ENCODE peak calls at places on chromosomes 2 and 18, in nine cellular contexts. O is A549, P is lower leg skin, G is HCT116, C is breast epithelium, M is sigmoid colon, X is stomach, I is GM12891, T is body of pancreas. Q is an unnamed sample.

GRCh38 chr2:164644036-164644700 is 22.9 kb upstream of the GRB14 start:
- DNase-seq in T (no peak), O (no peak), I (no peak), G (no peak), M (no peak), X (no peak), C (no peak), P (no peak), Q (no peak)

GRCh38 chr2:54411801-54412354 is 44.2 kb upstream of the SPTBN1 start:
- DNase-seq in O (no peak), G (no peak), P (no peak), T (no peak), C (no peak), M (no peak), X (no peak), I (no peak), Q (no peak)

GRCh38 chr2:67243919-67244318 is 153.2 kb upstream of the ETAA1 start:
- DNase-seq in G (no peak), I (no peak), O (no peak), T (no peak), P (no peak), C (no peak), M (no peak), X (no peak), Q (no peak)

GRCh38 chr18:25164837-25165791 is 186.9 kb downstream of the ZNF521 start:
- DNase-seq in O (no peak), C (no peak), T (no peak), P (peak), I (peak), G (no peak), X (no peak), M (no peak), Q (peak)

GRCh38 chr2:46007412-46007811 is 289.8 kb upstream of the EPAS1 start:
- DNase-seq in G (no peak), X (no peak), P (no peak), C (no peak), M (no peak), T (no peak), I (no peak), O (no peak), Q (no peak)

GRCh38 chr2:170818294-170819104 is 1.8 kb downstream of the GAD1 start:
- DNase-seq in C (no peak), X (no peak), P (peak), G (no peak), T (no peak), M (no peak), I (no peak), O (no peak), Q (peak)

GRCh38 chr2:38528008-38528442 is 74.7 kb downstream of the HNRNPLL start:
- DNase-seq in I (no peak), X (no peak), C (no peak), T (no peak), P (no peak), G (no peak), M (no peak), O (peak), Q (peak)

GRCh38 chr2:70978388-70979357 is at the start of gene ANKRD53:
- DNase-seq in P (peak), M (peak), G (no peak), T (peak), X (peak), O (no peak), I (peak), C (peak), Q (peak)

GRCh38 chr2:84700006-84700405 is 180.9 kb downstream of the TRABD2A start:
- DNase-seq in T (no peak), O (no peak), G (no peak), C (no peak), M (no peak), X (no peak), I (no peak), P (no peak), Q (no peak)

GRCh38 chr2:96537066-96537733 is 648 bp downstream of the ARID5A start:
- DNase-seq in T (peak), G (no peak), X (peak), C (no peak), O (no peak), M (peak), I (peak), P (peak), Q (peak)

GRCh38 chr2:176428943-176429469 is 159.8 kb downstream of the MTX2 start:
- DNase-seq in O (no peak), C (no peak), T (no peak), I (no peak), X (no peak), P (no peak), M (no peak), G (no peak), Q (no peak)

GRCh38 chr2:238913931-238914647 is 66.2 kb downstream of the TWIST2 start:
- DNase-seq in C (peak), O (no peak), P (peak), I (no peak), M (peak), X (no peak), T (peak), G (no peak), Q (no peak)

GRCh38 chr2:236131073-236131692 is 37.0 kb downstream of the GBX2 start:
- DNase-seq in P (no peak), X (no peak), O (no peak), I (no peak), M (no peak), G (no peak), T (no peak), C (peak), Q (no peak)

GRCh38 chr2:222238072-222238471 is 60.7 kb downstream of the PAX3 start:
- DNase-seq in I (no peak), M (no peak), O (no peak), C (no peak), T (no peak), X (no peak), P (no peak), G (no peak), Q (no peak)

GRCh38 chr2:31267437-31268120 is 33.6 kb downstream of the EHD3 start:
- DNase-seq in T (no peak), O (no peak), P (no peak), G (no peak), C (no peak), M (no peak), X (no peak), I (no peak), Q (no peak)

GRCh38 chr2:126932529-126932928 is 33.8 kb downstream of the TEX51 start:
- DNase-seq in M (no peak), O (no peak), X (no peak), P (no peak), G (no peak), T (no peak), C (no peak), I (no peak), Q (no peak)

GRCh38 chr2:187050409-187050998 is 201.5 kb upstream of the ZSWIM2 start:
- DNase-seq in M (no peak), G (no peak), C (no peak), O (no peak), X (no peak), I (no peak), T (no peak), P (no peak), Q (no peak)

GRCh38 chr2:156892449-156893335 is 364.8 kb upstream of the GALNT5 start:
- DNase-seq in I (no peak), M (no peak), X (no peak), G (peak), O (peak), P (no peak), T (peak), C (no peak), Q (peak)

GRCh38 chr2:181146171-181146570 is 165.8 kb downstream of the UBE2E3 start:
- DNase-seq in T (no peak), M (no peak), P (no peak), O (no peak), I (no peak), X (no peak), C (no peak), G (no peak), Q (no peak)

GRCh38 chr2:85785871-85786270 is 32.1 kb downstream of the ATOH8 start:
- DNase-seq in G (no peak), I (no peak), M (peak), O (no peak), C (no peak), P (peak), X (no peak), T (no peak), Q (no peak)

GRCh38 chr18:49966090-49966489 is 152.8 kb upstream of the ACAA2 start:
- DNase-seq in M (no peak), G (peak), I (no peak), C (no peak), P (no peak), O (no peak), T (no peak), X (no peak), Q (no peak)

GRCh38 chr18:56984731-56985130 is 162.2 kb upstream of the BOD1L2 start:
- DNase-seq in O (no peak), G (no peak), P (no peak), C (no peak), T (peak), M (no peak), X (no peak), I (no peak), Q (no peak)

GRCh38 chr2:28810384-28811285 is at the start of gene SPDYA:
- DNase-seq in I (peak), X (peak), T (peak), G (no peak), P (peak), O (peak), M (peak), C (peak), Q (peak)

GRCh38 chr2:152062130-152063091 is 36.4 kb downstream of the CACNB4 start:
- DNase-seq in G (no peak), T (no peak), X (no peak), I (no peak), O (peak), M (peak), C (no peak), P (peak), Q (no peak)

GRCh38 chr2:55159037-55159651 is 72.9 kb downstream of the CLHC1 start:
- DNase-seq in P (peak), T (peak), X (no peak), M (peak), O (no peak), G (no peak), C (no peak), I (peak), Q (peak)

GRCh38 chr2:64213607-64214275 is 69.5 kb upstream of the PELI1 start:
- DNase-seq in T (no peak), I (no peak), P (no peak), M (no peak), C (no peak), X (no peak), G (no peak), O (no peak), Q (no peak)

GRCh38 chr2:84901593-84902120 is 3.8 kb upstream of the TMSB10 start:
- DNase-seq in T (no peak), G (no peak), P (no peak), I (no peak), M (no peak), X (no peak), O (no peak), C (no peak), Q (no peak)

GRCh38 chr2:209577376-209578357 is 153.8 kb downstream of the MAP2 start:
- DNase-seq in M (no peak), I (no peak), X (no peak), C (no peak), G (peak), P (no peak), O (peak), T (no peak), Q (peak)

GRCh38 chr2:180174580-180174979 is 167.5 kb upstream of the CWC22 start:
- DNase-seq in G (no peak), P (no peak), I (no peak), O (no peak), C (no peak), M (no peak), X (no peak), T (no peak), Q (no peak)

GRCh38 chr18:34626404-34627137 is 83.5 kb upstream of the DTNA start:
- DNase-seq in P (no peak), X (no peak), I (no peak), T (no peak), M (no peak), C (no peak), O (no peak), G (no peak), Q (no peak)

GRCh38 chr2:57878573-57878910 is 168.1 kb upstream of the VRK2 start:
- DNase-seq in C (no peak), M (no peak), T (no peak), P (no peak), I (no peak), O (no peak), X (no peak), G (no peak), Q (no peak)

DNA sequence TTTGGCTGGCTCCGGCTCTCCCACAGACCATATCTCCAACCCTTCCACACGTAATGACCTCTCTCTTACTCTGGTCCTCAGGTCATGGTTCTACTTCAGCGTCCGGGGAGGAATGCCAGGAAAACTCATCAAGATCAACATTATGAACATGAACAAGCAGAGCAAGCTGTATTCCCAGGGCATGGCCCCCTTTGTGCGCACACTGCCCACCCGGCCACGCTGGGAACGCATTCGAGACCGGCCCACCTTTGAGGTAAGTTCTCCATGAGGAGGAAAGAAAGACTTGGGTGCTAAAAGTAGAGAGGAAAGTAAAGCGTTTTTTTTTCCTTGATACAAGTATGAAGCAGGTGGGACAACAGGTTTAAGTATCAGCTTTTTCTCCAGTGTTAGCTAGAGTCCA is 1.9 kb downstream of the AGBL5 start:
- DNase-seq in I (no peak), P (no peak), X (no peak), G (no peak), C (no peak), O (no peak), M (no peak), T (no peak), Q (no peak)
- TF ChIP-seq POLR2A in I (no peak), P (no peak), X (no peak), G (no peak), C (no peak), O (no peak), M (no peak), T (no peak), Q (no peak)

GRCh38 chr2:130354135-130354420 is 1.8 kb upstream of the PTPN18 start:
- DNase-seq in M (no peak), T (no peak), O (no peak), P (no peak), I (no peak), G (no peak), C (no peak), X (no peak), Q (no peak)

GRCh38 chr2:130353291-130354134 is 2.3 kb upstream of the PTPN18 start:
- DNase-seq in I (no peak), O (no peak), M (peak), G (no peak), C (no peak), X (no peak), T (peak), P (peak), Q (no peak)

GRCh38 chr2:130349174-130349573 is 6.5 kb downstream of the IMP4 start:
- DNase-seq in I (no peak), T (no peak), C (no peak), G (no peak), O (no peak), M (no peak), X (no peak), P (no peak), Q (no peak)

GRCh38 chr2:130352229-130352628 is 3.6 kb upstream of the PTPN18 start:
- DNase-seq in I (no peak), X (no peak), O (no peak), M (no peak), C (no peak), G (no peak), T (no peak), P (peak), Q (no peak)

DNA sequence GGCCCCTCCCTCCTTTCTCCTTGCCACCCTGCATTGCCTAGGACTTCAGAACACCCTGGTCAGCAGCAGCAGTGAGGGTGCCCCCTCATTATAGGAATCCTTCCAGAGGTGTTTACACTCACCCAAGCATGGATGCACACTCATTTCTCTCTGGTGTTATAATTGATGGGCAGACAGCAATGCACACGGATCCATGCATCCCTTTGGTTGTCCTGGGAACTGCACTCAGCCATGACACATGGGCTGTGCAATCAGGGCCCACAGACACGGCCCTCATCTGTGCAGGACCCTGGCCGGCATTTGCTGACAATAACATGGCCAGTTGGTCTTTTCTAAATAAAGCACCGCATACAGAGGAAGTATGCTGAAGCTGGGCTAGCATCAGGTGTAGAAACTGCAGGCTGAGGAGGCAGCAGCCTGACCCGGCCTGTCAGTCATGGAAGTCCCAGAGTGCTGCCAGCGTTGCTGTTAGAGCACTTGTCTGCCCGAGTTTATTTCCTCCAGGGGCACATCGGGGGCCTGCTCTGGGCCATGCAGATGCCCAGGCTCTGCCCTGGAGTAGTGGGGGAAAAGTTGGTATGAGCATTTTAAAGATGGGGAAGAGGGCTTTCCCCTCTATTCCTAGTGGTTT is 4.2 kb upstream of the PTPN18 start:
- DNase-seq in P (no peak), I (no peak), X (no peak), C (no peak), G (no peak), T (no peak), O (no peak), M (peak), Q (no peak)
- TF ChIP-seq POLR2A in P (no peak), I (no peak), X (no peak), C (no peak), G (no peak), T (no peak), O (no peak), M (no peak), Q (no peak)

GRCh38 chr18:54360406-54360805 is 2.7 kb downstream of the C18orf54 start:
- DNase-seq in X (no peak), P (no peak), I (no peak), T (no peak), M (no peak), O (no peak), C (no peak), G (no peak), Q (no peak)

GRCh38 chr18:54357082-54357659 is 487 bp downstream of the STARD6 start:
- DNase-seq in M (no peak), G (no peak), C (no peak), I (no peak), P (no peak), O (no peak), X (no peak), T (no peak), Q (no peak)

GRCh38 chr18:54359233-54359632 is 1.5 kb downstream of the C18orf54 start:
- DNase-seq in P (no peak), C (no peak), X (no peak), O (no peak), I (no peak), T (no peak), M (no peak), G (no peak), Q (no peak)

GRCh38 chr18:54358495-54358793 is 738 bp downstream of the C18orf54 start:
- DNase-seq in X (no peak), P (no peak), G (no peak), O (no peak), I (no peak), M (no peak), T (no peak), C (peak), Q (no peak)

DNA sequence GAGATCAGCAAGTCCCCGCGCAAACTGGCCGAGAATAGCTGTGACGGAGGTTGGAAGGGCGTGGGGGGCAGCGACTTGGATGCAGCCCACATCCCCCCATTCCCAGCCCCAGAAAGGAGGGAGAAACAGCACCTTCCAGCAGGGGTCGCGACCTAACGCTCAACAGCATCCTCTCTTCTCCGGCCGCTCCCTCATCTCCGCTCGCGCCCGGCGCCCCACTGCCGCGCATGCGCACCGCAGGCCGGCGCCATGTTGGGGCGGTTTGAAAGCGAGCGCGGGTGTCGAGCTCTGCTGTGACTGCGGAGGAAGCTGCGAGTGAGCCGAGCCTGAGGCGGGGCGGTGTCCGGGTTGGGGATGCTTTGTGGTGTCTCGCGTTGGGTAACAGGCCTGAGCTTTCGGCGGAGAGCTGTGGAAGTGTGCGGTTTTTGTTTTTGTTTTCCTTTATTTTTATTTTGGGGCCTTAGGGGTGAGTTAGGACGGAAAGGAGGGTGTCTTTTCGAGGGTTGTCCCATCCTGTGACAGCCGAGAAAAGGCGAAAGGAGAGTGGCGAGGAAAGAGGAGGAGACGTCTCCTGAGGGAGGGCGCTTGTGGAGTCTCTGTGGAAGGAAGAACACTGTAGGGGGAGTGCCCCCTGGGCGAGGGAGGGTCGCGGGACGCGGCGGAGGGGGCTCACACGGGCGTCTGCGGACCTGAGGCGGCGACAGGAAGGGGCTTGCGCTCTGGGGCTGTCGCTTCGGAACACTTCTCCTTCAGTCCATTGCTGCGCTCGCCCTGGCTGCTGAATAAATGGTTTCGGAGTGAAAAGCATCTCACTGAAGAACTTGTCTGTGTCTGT is at the start of the genes C18orf54 and STARD6:
- DNase-seq in T (peak), G (peak), O (peak), X (peak), P (peak), I (peak), C (peak), M (peak), Q (peak)
- TF ChIP-seq POLR2A in T (peak), G (peak), O (peak), X (no peak), P (no peak), I (peak), C (no peak), M (no peak), Q (peak)

GRCh38 chr18:77981874-77982273 is 732.2 kb downstream of the GALR1 start:
- DNase-seq in X (no peak), P (no peak), O (no peak), T (no peak), G (no peak), I (no peak), C (no peak), M (no peak), Q (no peak)
- TF ChIP-seq POLR2A in X (no peak), P (no peak), O (no peak), T (no peak), G (no peak), I (no peak), C (no peak), M (no peak), Q (no peak)

GRCh38 chr2:47801118-47801517 is 18.2 kb downstream of the MSH6 start:
- DNase-seq in M (no peak), C (no peak), G (no peak), X (no peak), O (no peak), I (no peak), T (no peak), P (no peak), Q (no peak)
- TF ChIP-seq POLR2A in M (no peak), C (no peak), G (no peak), X (no peak), O (no peak), I (no peak), T (no peak), P (no peak), Q (no peak)

Q was measured in erythroblast.